ENCODE peak calls at places on chromosomes 1 and 21, in four cellular contexts. B, G, M and J are unnamed samples.

GRCh38 chr21:18495553-18495952 is 92.0 kb upstream of the TMPRSS15 start:
- DNase-seq in G (no peak), B (no peak), M (no peak), J (no peak)

GRCh38 chr1:242454262-242455051 is 70.0 kb downstream of the PLD5 start:
- DNase-seq in G (peak), M (peak), B (no peak), J (peak)

GRCh38 chr1:66154394-66154793 is 361.7 kb downstream of the PDE4B start:
- DNase-seq in M (no peak), G (no peak), B (no peak), J (no peak)

GRCh38 chr1:160999376-160999775 is 21.6 kb downstream of the F11R start:
- DNase-seq in G (no peak), B (no peak), M (no peak), J (no peak)

GRCh38 chr1:73065585-73065984 is 783.2 kb upstream of the NEGR1 start:
- DNase-seq in G (no peak), M (no peak), B (no peak), J (no peak)

GRCh38 chr1:85219853-85220610 is 19.2 kb upstream of the SYDE2 start:
- DNase-seq in M (no peak), G (no peak), B (no peak), J (no peak)

GRCh38 chr1:183537405-183537804 is 52.9 kb downstream of the NCF2 start:
- DNase-seq in B (no peak), M (no peak), G (no peak), J (no peak)

GRCh38 chr1:24071941-24072340 is 40.0 kb downstream of the MYOM3 start:
- DNase-seq in G (no peak), M (no peak), B (no peak), J (no peak)

GRCh38 chr1:150807674-150808073 is 386 bp downstream of the CTSK start:
- DNase-seq in B (no peak), M (no peak), G (no peak), J (peak)

GRCh38 chr1:164769504-164770148 is 210.6 kb downstream of the PBX1 start:
- DNase-seq in M (no peak), G (peak), B (no peak), J (no peak)

GRCh38 chr1:183873642-183874041 is 68.7 kb downstream of the RGL1 start:
- DNase-seq in G (no peak), B (no peak), M (no peak), J (peak)

GRCh38 chr1:168392958-168393357 is 112.3 kb downstream of the TBX19 start:
- DNase-seq in M (peak), G (no peak), B (no peak), J (no peak)

DNA sequence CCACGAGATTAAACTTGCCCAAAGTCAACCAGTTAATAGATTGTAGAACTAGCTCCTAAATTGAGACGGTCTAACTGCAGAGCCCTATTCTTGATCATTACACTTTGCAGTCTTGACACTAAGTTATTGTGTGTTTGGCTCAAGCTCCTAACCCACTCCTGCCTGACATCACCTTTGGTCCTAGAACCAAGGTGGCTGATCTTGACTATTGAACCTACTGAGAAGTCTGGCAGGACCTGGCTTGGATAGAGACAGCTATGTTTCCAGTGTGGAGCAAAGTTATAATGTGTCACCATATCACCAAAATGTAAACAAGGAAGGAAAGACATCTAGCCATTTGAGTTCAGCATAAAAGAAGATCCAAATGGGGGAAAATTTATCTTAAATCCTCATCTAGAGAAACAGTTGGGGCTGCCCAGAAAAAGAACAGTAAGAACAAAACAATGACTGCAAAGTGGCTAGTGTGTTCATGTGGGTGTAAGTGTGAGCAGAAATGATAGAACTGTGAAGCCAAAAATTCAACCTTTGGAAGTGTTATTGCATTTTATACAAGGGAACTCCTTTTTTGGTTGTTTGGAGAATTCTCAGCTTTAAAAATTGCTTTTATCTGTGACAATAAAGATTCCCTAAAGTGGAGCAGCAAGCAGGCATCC is 106.8 kb downstream of the ATP5PO start:
- DNase-seq in M (no peak), B (no peak), G (no peak), J (no peak)
- H3K4me2 ChIP-seq in M (no peak), B (no peak), G (no peak), J (no peak)

GRCh38 chr1:221824909-221825308 is 83.0 kb upstream of the DUSP10 start:
- DNase-seq in B (no peak), G (no peak), M (no peak), J (no peak)

GRCh38 chr1:221832151-221832550 is 90.3 kb upstream of the DUSP10 start:
- DNase-seq in M (no peak), G (no peak), B (no peak), J (no peak)

GRCh38 chr1:221832617-221833016 is 90.7 kb upstream of the DUSP10 start:
- DNase-seq in B (no peak), G (no peak), M (no peak), J (peak)

GRCh38 chr1:221827307-221827642 is 85.4 kb upstream of the DUSP10 start:
- DNase-seq in B (no peak), M (no peak), G (no peak), J (no peak)

DNA sequence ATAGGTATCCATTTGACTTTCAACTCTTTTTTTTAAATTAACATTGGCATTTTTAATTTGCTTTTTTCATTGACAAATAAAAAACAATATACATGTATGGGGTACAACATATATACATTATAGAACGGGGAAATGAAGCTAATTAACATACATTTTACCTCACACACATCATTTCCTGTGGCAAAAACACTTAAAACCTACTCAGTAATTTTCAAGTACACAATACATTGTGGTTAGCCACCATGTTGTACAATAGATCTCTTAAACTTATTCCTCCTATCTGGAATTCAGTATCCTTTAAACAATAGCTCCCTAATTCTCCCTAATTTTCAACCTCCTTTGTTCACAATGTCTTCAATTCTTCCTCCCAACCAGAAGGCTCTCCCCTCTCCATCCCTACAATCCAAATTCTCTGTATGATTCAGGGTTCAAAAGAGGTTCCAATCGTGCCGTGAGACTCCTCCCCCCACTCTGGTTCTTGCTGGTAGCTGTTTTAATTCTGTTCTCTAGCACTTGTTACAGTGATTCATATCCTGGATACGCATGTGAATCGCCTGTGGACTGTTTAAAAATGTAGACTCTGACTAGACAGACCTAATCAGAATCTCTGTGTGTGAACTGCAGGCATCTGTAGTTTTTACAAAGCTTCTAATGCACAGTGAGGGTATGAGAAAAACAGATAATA is 87.6 kb upstream of the DUSP10 start:
- DNase-seq in G (no peak), B (no peak), M (no peak), J (peak)
- H3K9ac ChIP-seq in G (no peak), B (no peak), M (no peak), J (peak)

GRCh38 chr1:91606546-91607078 is 106.0 kb downstream of the CDC7 start:
- DNase-seq in G (peak), M (no peak), B (no peak), J (no peak)

GRCh38 chr1:91601554-91602322 is 101.1 kb downstream of the CDC7 start:
- DNase-seq in G (no peak), B (no peak), M (no peak), J (no peak)

GRCh38 chr1:91605566-91605965 is 104.9 kb downstream of the CDC7 start:
- DNase-seq in B (no peak), G (no peak), M (no peak), J (no peak)

GRCh38 chr1:91603409-91603808 is 102.8 kb downstream of the CDC7 start:
- DNase-seq in B (peak), G (no peak), M (no peak), J (no peak)

GRCh38 chr1:91604632-91605031 is 104.0 kb downstream of the CDC7 start:
- DNase-seq in M (no peak), B (no peak), G (no peak), J (no peak)
- TF ChIP-seq MYC in M (no peak), B (no peak), G (no peak), J (no peak)

DNA sequence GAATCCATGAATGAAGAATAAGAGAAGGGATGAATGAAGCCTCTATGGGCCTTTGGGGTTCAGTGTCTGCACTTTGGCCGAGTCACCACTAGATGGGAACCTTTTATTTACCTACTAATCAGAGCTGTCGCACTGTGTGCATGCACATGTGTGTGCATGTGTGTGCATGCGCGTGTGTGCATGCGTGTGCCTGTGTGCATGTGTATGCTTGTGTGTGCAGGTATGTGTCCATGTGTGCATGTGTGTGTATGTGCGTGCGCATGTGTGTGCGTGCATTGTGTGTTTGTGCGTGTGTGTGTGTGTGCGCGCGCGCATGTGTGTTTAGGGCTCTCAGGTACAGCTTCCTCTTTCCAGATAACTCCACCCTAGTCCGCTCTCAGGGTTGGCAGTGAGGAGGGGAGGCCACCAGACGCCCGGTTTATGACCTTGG is 20.4 kb upstream of the UBXN10 start:
- DNase-seq in B (no peak), M (peak), G (peak), J (no peak)
- H3K4me2 ChIP-seq in B (no peak), M (no peak), G (no peak), J (no peak)

GRCh38 chr1:153805929-153806750 is 30.9 kb downstream of the SLC27A3 start:
- DNase-seq in G (no peak), M (no peak), B (no peak), J (no peak)

GRCh38 chr1:153801786-153802697 is 26.8 kb downstream of the SLC27A3 start:
- DNase-seq in M (no peak), G (no peak), B (no peak), J (no peak)

GRCh38 chr1:153803479-153804056 is 28.4 kb downstream of the SLC27A3 start:
- DNase-seq in B (no peak), G (no peak), M (no peak), J (no peak)

GRCh38 chr1:153804112-153804511 is 28.9 kb downstream of the SLC27A3 start:
- DNase-seq in M (no peak), B (no peak), G (no peak), J (no peak)

DNA sequence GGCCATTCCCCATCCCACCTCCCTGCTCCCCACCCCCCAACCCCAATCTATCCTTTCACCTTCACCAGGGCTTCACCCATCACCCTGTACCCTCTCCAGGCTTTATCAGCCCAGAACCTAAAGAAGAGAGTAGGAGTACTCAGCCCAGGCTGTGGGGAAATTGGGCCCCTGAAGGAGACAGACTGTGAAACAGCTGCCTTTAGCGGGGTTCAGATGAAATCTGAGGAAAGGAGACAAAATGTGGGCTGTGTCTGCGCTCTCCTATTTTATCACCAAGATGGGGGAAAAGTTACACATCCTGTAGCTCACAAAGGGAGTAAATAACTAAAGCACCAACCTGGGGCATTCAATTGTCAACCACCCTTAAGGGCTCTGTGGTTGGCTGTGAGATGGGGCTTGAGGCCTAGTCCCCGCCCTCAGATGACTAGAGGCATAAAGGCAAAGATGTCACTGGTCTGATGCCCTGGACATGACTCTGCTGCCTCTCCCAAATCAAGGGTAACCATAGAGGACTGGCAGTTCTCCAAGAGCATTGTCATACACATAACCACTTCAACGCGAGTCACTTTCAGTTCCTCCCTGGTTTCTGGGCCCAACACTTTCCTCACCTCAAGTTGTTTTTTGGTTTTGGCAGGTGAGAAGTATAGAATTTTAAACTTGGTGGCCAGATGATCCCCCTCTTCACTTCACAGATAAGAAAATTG is 30.0 kb downstream of the SLC27A3 start:
- DNase-seq in G (no peak), B (peak), M (no peak), J (peak)
- H3K9ac ChIP-seq in G (no peak), B (peak), M (no peak), J (no peak)

GRCh38 chr1:28259935-28260802 is 851 bp downstream of the SESN2 start:
- DNase-seq in G (no peak), B (no peak), M (peak), J (peak)
- TF ChIP-seq MYC in G (no peak), B (no peak), M (no peak), J (no peak)

GRCh38 chr1:98077691-98078090 is 156.9 kb upstream of the DPYD start:
- DNase-seq in G (no peak), B (no peak), M (no peak), J (no peak)
- H3K4me2 ChIP-seq in G (no peak), B (no peak), M (no peak), J (no peak)

DNA sequence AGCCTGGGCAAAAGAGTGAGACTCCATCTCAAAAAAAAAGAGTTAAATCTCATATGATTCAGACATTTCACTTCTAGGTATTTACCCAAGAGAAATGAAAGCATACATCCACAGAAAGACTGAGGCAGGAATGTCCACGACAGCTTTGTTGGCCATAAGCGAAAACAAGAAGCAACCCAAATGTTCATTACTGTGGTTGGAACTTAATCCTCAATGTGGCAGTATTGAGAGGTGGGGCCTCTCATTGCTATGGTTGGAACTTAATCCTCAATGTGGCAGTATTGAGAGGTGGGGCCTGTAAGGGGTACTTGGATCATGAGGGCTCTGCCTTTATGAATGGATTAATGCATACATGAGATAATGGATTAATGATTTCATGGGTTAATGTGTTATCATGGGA is 15.2 kb downstream of the C21orf58 start:
- DNase-seq in G (no peak), M (no peak), B (no peak), J (no peak)
- H3K9ac ChIP-seq in G (no peak), M (no peak), B (no peak), J (no peak)

GRCh38 chr1:209647212-209647611 is 5.0 kb downstream of the LAMB3 start:
- DNase-seq in G (no peak), M (no peak), B (no peak), J (no peak)

GRCh38 chr1:209648366-209648765 is 3.9 kb downstream of the LAMB3 start:
- DNase-seq in B (no peak), G (no peak), M (no peak), J (no peak)

GRCh38 chr1:209650454-209650853 is 1.8 kb downstream of the LAMB3 start:
- DNase-seq in G (no peak), B (no peak), M (no peak), J (no peak)

GRCh38 chr1:209651148-209651547 is 1.1 kb downstream of the LAMB3 start:
- DNase-seq in G (no peak), B (no peak), M (peak), J (peak)

DNA sequence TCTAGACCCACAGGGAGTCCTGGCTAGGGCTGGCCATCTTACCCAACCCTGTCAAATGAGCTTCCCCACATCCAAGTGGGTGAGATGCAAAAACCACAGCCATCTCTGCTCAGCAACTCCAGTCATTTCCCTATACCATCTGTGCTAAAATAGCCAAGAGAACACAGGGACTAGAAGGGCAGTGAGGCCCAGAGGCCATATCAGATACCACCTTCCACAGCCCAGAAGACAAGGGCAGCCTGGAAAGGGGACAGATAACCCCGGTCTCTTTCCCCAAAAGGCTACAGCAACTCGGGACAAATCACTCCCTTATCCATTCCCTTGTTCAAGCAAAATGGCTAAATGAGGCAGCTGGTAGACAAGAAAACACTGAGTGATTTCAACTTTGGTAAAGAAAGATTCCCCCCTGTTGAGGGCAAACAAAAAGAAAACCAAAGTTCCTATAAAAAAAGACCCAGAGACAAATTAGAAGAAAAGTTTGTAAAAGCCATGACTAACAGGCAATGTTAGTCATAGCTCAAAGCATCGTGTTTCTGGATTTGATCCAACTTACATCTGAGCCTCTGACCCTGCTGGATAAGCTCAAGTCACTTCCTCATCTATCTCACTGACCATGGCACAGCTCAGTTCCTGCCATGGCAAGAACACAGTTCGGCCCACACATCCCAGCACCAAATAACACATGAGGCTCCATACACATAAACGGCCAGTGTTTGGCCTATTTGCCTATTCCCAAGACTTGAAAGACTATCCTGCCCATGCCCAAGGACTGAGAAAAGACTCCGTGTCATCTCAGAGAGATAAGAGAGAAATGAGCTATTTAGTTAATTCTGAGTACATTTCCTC is 3.1 kb downstream of the LAMB3 start:
- DNase-seq in G (peak), M (peak), B (no peak), J (peak)
- TF ChIP-seq MYC in G (no peak), M (no peak), B (no peak), J (no peak)

GRCh38 chr1:54849219-54850081 is 37.5 kb downstream of the DHCR24 start:
- DNase-seq in M (no peak), B (no peak), G (no peak), J (no peak)
- H3K4me2 ChIP-seq in M (no peak), B (no peak), G (no peak), J (no peak)